ENCODE peak calls at places on chromosomes 3 and 15, in six cellular contexts. One of them, this sample, is unnamed.
A peak's percentile ranks its signal among the peaks of the same experiment; 100 is the strongest.

GRCh38 chr3:69085543-69086132 is 901 bp downstream of the ARL6IP5 start:
- DNase-seq in left lung: no peak
- DNase-seq in heart right ventricle: no peak
- DNase-seq in lower lobe of right lung: peak; percentile 49
- DNase-seq in tibial artery: peak; percentile 71
- DNase-seq in AG04450: no peak
- DNase-seq in this sample: peak; percentile 66

GRCh38 chr15:36831125-36831914 is 251.9 kb downstream of the CDIN1 start:
- DNase-seq in left lung: no peak
- DNase-seq in AG04450: peak; percentile 48
- DNase-seq in heart right ventricle: no peak
- DNase-seq in lower lobe of right lung: no peak
- DNase-seq in tibial artery: no peak
- DNase-seq in this sample: no peak

GRCh38 chr15:69289312-69290146 is 9.2 kb upstream of the PAQR5 start:
- DNase-seq in AG04450: no peak
- DNase-seq in tibial artery: no peak
- DNase-seq in left lung: no peak
- DNase-seq in heart right ventricle: no peak
- DNase-seq in lower lobe of right lung: no peak
- DNase-seq in this sample: peak; percentile 19

GRCh38 chr15:42139596-42139995 is 16.8 kb downstream of the PLA2G4F start:
- DNase-seq in left lung: no peak
- DNase-seq in AG04450: no peak
- DNase-seq in tibial artery: peak; percentile 46
- DNase-seq in lower lobe of right lung: no peak
- DNase-seq in heart right ventricle: no peak
- DNase-seq in this sample: peak; percentile 61

GRCh38 chr15:79608041-79608440 is 175.9 kb downstream of the MINAR1 start:
- DNase-seq in lower lobe of right lung: no peak
- DNase-seq in AG04450: no peak
- DNase-seq in tibial artery: no peak
- DNase-seq in left lung: no peak
- DNase-seq in heart right ventricle: no peak
- DNase-seq in this sample: no peak

GRCh38 chr3:192747145-192747544 is 19.8 kb upstream of the FGF12 start:
- DNase-seq in left lung: no peak
- DNase-seq in lower lobe of right lung: no peak
- DNase-seq in tibial artery: no peak
- DNase-seq in heart right ventricle: no peak
- DNase-seq in AG04450: no peak
- DNase-seq in this sample: no peak

GRCh38 chr3:149771652-149772271 is 19.5 kb upstream of the COMMD2 start:
- DNase-seq in tibial artery: no peak
- DNase-seq in lower lobe of right lung: peak; percentile 48
- DNase-seq in left lung: peak; percentile 43
- DNase-seq in heart right ventricle: peak; percentile 60
- DNase-seq in AG04450: no peak
- DNase-seq in this sample: no peak

GRCh38 chr3:22117091-22117490 is 366.1 kb upstream of the ZNF385D start:
- DNase-seq in heart right ventricle: no peak
- DNase-seq in left lung: no peak
- DNase-seq in AG04450: no peak
- DNase-seq in tibial artery: no peak
- DNase-seq in lower lobe of right lung: no peak
- DNase-seq in this sample: no peak

GRCh38 chr3:155560135-155560534 is 184.7 kb downstream of the PLCH1 start:
- DNase-seq in left lung: no peak
- DNase-seq in heart right ventricle: no peak
- DNase-seq in lower lobe of right lung: no peak
- DNase-seq in tibial artery: no peak
- DNase-seq in AG04450: no peak
- DNase-seq in this sample: no peak

GRCh38 chr3:149706905-149707304 is 45.4 kb downstream of the COMMD2 start:
- DNase-seq in heart right ventricle: peak; percentile 15
- DNase-seq in lower lobe of right lung: no peak
- DNase-seq in tibial artery: no peak
- DNase-seq in AG04450: peak; percentile 36
- DNase-seq in left lung: no peak
- DNase-seq in this sample: no peak

GRCh38 chr15:43998607-43999006 is 171.8 kb downstream of the WDR76 start:
- DNase-seq in left lung: no peak
- DNase-seq in tibial artery: no peak
- DNase-seq in AG04450: peak; percentile 29
- DNase-seq in heart right ventricle: peak; percentile 45
- DNase-seq in lower lobe of right lung: no peak
- DNase-seq in this sample: no peak

GRCh38 chr15:65547841-65548240 is 17.6 kb downstream of the HACD3 start:
- DNase-seq in lower lobe of right lung: no peak
- DNase-seq in heart right ventricle: no peak
- DNase-seq in tibial artery: no peak
- DNase-seq in left lung: no peak
- DNase-seq in AG04450: no peak
- DNase-seq in this sample: no peak

GRCh38 chr3:26236511-26236910 is 386.1 kb upstream of the LRRC3B start:
- DNase-seq in heart right ventricle: peak; percentile 65
- DNase-seq in left lung: no peak
- DNase-seq in AG04450: no peak
- DNase-seq in lower lobe of right lung: no peak
- DNase-seq in tibial artery: no peak
- DNase-seq in this sample: no peak

GRCh38 chr3:43999920-44000319 is 241.8 kb upstream of the TOPAZ1 start:
- DNase-seq in left lung: no peak
- DNase-seq in heart right ventricle: no peak
- DNase-seq in AG04450: no peak
- DNase-seq in lower lobe of right lung: no peak
- DNase-seq in tibial artery: no peak
- DNase-seq in this sample: no peak

GRCh38 chr3:52880047-52880446 is 17.3 kb downstream of the STIMATE start:
- DNase-seq in lower lobe of right lung: no peak
- DNase-seq in left lung: no peak
- DNase-seq in AG04450: no peak
- DNase-seq in tibial artery: no peak
- DNase-seq in heart right ventricle: no peak
- DNase-seq in this sample: no peak

GRCh38 chr3:16695710-16696109 is 90.5 kb upstream of the DAZL start:
- DNase-seq in left lung: no peak
- DNase-seq in AG04450: no peak
- DNase-seq in tibial artery: no peak
- DNase-seq in heart right ventricle: no peak
- DNase-seq in lower lobe of right lung: no peak
- DNase-seq in this sample: no peak

GRCh38 chr15:66123799-66124198 is 129.8 kb downstream of the MEGF11 start:
- DNase-seq in tibial artery: no peak
- DNase-seq in lower lobe of right lung: no peak
- DNase-seq in heart right ventricle: no peak
- DNase-seq in left lung: no peak
- DNase-seq in AG04450: no peak
- DNase-seq in this sample: no peak

GRCh38 chr15:98713585-98714001 is 65.3 kb downstream of the IGF1R start:
- DNase-seq in AG04450: no peak
- DNase-seq in tibial artery: no peak
- DNase-seq in heart right ventricle: no peak
- DNase-seq in lower lobe of right lung: no peak
- DNase-seq in left lung: no peak
- DNase-seq in this sample: no peak

GRCh38 chr3:30597769-30598134 is 8.6 kb upstream of the TGFBR2 start:
- DNase-seq in left lung: no peak
- DNase-seq in heart right ventricle: no peak
- DNase-seq in tibial artery: no peak
- DNase-seq in lower lobe of right lung: no peak
- DNase-seq in AG04450: no peak
- DNase-seq in this sample: no peak

GRCh38 chr3:7285502-7285901 is 424.6 kb downstream of the GRM7 start:
- DNase-seq in tibial artery: no peak
- DNase-seq in lower lobe of right lung: no peak
- DNase-seq in heart right ventricle: no peak
- DNase-seq in left lung: no peak
- DNase-seq in AG04450: no peak
- DNase-seq in this sample: no peak

GRCh38 chr3:127427169-127427655 is 139.4 kb upstream of the PRR20G start:
- DNase-seq in lower lobe of right lung: no peak
- DNase-seq in tibial artery: peak; percentile 55
- DNase-seq in left lung: no peak
- DNase-seq in AG04450: no peak
- DNase-seq in heart right ventricle: no peak
- DNase-seq in this sample: no peak

GRCh38 chr3:152574461-152575079 is 260.4 kb upstream of the P2RY1 start:
- DNase-seq in left lung: no peak
- DNase-seq in heart right ventricle: peak; percentile 62
- DNase-seq in lower lobe of right lung: no peak
- DNase-seq in tibial artery: no peak
- DNase-seq in AG04450: no peak
- DNase-seq in this sample: no peak
- TF ChIP-seq CTCF in left lung: peak; percentile 33
- TF ChIP-seq CTCF in heart right ventricle: peak; percentile 72
- TF ChIP-seq CTCF in lower lobe of right lung: peak; percentile 58
- TF ChIP-seq CTCF in tibial artery: peak; percentile 38
- TF ChIP-seq CTCF in AG04450: peak; percentile 56
- TF ChIP-seq CTCF in this sample: peak; percentile 56

DNA sequence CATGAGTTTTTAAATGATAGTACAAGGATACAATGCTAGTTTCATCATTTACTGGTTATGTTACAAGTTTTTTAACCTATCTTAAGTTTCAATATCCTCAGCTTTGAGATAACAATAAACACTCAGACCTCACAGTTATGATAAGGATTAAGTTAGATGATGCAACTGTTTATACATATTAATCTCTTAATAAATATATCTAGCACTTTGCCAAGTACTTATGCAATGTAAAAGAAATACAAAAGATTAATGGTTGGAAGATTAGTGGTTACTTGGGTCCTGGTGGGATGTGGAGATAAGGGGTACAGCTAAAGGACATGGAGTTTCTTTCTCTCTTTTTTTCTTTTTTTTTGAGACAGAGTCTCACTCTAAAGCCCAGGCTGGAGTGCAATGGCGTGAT is 12.0 kb downstream of the SPPL2A start:
- DNase-seq in lower lobe of right lung: no peak
- DNase-seq in left lung: no peak
- DNase-seq in heart right ventricle: no peak
- DNase-seq in AG04450: no peak
- DNase-seq in tibial artery: no peak
- DNase-seq in this sample: no peak
- H3K27ac ChIP-seq in lower lobe of right lung: no peak overlapping the region
- H3K27ac ChIP-seq in left lung: no peak overlapping the region
- H3K27ac ChIP-seq in heart right ventricle: no peak overlapping the region
- H3K27ac ChIP-seq in AG04450: no peak overlapping the region
- H3K27ac ChIP-seq in tibial artery: no peak overlapping the region
- H3K27ac ChIP-seq in this sample: no peak overlapping the region

DNA sequence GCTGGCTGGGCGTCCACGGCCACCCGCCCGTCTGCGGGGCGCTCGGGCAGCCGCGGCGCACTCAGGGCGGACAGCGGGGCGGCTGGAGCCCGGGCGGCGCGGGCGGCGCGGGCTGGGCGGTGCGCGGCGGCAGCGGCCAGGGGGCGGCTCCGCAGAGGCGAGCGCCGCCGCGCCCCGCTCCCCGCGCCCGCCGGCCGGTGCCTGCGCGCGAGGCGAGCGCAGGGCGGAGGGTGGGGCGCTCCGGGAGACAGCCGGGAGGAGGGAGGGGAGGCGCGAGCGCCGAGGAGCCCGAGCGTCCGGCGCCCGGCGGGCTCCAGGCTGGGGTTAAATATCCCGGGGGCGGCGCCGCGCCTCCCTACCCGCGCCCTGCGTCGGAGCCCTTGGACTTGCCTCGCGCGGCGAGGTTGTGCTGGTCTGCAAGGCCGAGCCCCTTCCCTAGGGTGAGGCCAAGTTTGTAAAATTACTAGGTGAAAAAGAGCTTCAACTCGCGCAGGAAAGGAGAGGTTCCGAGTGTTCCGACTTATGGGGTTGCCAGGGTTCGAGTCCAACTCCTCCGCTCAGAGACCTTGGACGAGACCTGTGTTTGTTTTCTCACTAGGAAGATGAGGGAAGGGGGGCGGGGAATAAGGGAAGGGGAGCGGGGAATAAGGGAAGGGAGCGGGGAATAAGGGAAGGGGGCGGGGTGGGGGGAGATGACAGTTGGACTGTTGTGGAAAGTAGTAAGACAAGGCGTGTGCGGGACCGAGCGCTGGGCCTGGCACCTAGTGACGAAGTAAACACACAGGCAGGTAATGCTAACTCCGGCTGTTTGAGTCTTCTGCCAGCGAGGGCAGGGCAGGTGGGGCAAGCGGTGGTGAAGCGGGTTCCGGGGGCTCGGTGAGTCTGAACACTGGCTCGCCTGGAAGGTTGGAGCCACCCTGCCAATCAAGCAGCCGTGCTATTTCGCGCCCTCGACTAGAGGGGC is at the start of gene TNFAIP8L3:
- DNase-seq in lower lobe of right lung: no peak
- DNase-seq in tibial artery: peak; percentile 75
- DNase-seq in heart right ventricle: no peak
- DNase-seq in AG04450: no peak
- DNase-seq in left lung: no peak
- DNase-seq in this sample: peak; percentile 66
- H3K27me3 ChIP-seq in lower lobe of right lung: peaks cover 22% of the 10 kb centered on the region
- H3K27me3 ChIP-seq in tibial artery: no peaks in the 10 kb centered on the region
- H3K27me3 ChIP-seq in heart right ventricle: peaks cover 18% of the 10 kb centered on the region
- H3K27me3 ChIP-seq in AG04450: peaks cover 53% of the 10 kb centered on the region
- H3K27me3 ChIP-seq in left lung: peaks cover 20% of the 10 kb centered on the region
- H3K27me3 ChIP-seq in this sample: peaks cover 9% of the 10 kb centered on the region

GRCh38 chr3:184249412-184250166 is at the start of gene EEF1AKMT4:
- DNase-seq in left lung: peak; percentile 96
- DNase-seq in AG04450: peak; percentile 97
- DNase-seq in heart right ventricle: peak; percentile 96
- DNase-seq in lower lobe of right lung: peak; percentile 97
- DNase-seq in tibial artery: peak; percentile 97
- DNase-seq in this sample: peak; percentile 98
- TF ChIP-seq CTCF in left lung: no peak
- TF ChIP-seq CTCF in AG04450: peak; percentile 61
- TF ChIP-seq CTCF in heart right ventricle: peak; percentile 66
- TF ChIP-seq CTCF in lower lobe of right lung: peak; percentile 60
- TF ChIP-seq CTCF in tibial artery: peak; percentile 46
- TF ChIP-seq CTCF in this sample: peak; percentile 65

DNA sequence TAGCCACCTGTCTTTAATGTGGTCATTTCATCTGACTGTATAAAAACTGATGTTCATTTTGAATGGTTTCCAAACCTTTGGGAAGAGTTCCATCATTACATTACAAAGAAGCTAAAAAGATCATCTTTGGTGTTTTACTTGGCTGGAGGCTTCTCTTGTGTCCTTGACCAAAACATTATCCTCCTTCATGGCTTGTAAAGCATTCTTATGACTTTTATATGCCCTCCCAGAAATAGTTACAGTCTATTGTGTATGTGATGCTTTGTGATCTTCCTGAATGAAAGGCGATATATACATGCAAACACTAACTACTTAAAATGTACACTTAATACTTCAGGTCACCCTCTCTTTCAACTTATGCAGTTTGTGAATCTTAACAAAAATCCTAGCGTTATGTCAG is 525.6 kb downstream of the MECOM start:
- DNase-seq in heart right ventricle: no peak
- DNase-seq in left lung: no peak
- DNase-seq in tibial artery: no peak
- DNase-seq in lower lobe of right lung: no peak
- DNase-seq in AG04450: no peak
- DNase-seq in this sample: no peak
- H3K27ac ChIP-seq in heart right ventricle: no peak overlapping the region
- H3K27ac ChIP-seq in left lung: no peak overlapping the region
- H3K27ac ChIP-seq in tibial artery: no peak overlapping the region
- H3K27ac ChIP-seq in lower lobe of right lung: no peak overlapping the region
- H3K27ac ChIP-seq in AG04450: no peak overlapping the region
- H3K27ac ChIP-seq in this sample: no peak overlapping the region